ENCODE peak calls at places on chromosomes 5 and 9, in five cellular contexts. F is neural crest cell, V is ELR, R is HEK293T, M is HCT116. K is an unnamed sample.

GRCh38 chr9:69936427-69936826 is 107.2 kb upstream of the MAMDC2 start:
- DNase-seq in V (peak; percentile 78), F (no peak), R (no peak), M (no peak), K (no peak)

GRCh38 chr5:125286266-125286665 is 539.8 kb upstream of the ZNF608 start:
- DNase-seq in M (no peak), V (no peak), R (no peak), F (no peak), K (no peak)

GRCh38 chr9:90858505-90858904 is 56.9 kb downstream of the SYK start:
- DNase-seq in M (no peak), V (no peak), R (no peak), F (no peak), K (no peak)

GRCh38 chr5:1735320-1735970 is 64.2 kb downstream of the MRPL36 start:
- DNase-seq in V (no peak), F (no peak), R (no peak), M (no peak), K (no peak)

GRCh38 chr5:159412284-159413046 is 82.2 kb upstream of the IL12B start:
- DNase-seq in F (no peak), V (no peak), M (no peak), R (no peak), K (no peak)

GRCh38 chr5:33588654-33589372 is 148.0 kb downstream of the TARS1 start:
- DNase-seq in R (peak; percentile 40), V (peak; percentile 33), M (peak; percentile 47), F (peak; percentile 47), K (no peak)

GRCh38 chr5:101292199-101292598 is 389.1 kb upstream of the ST8SIA4 start:
- DNase-seq in V (no peak), F (no peak), M (no peak), R (no peak), K (no peak)

GRCh38 chr5:112757468-112758208 is 20.0 kb downstream of the APC start:
- DNase-seq in V (peak; percentile 78), F (no peak), M (peak; percentile 48), R (peak; percentile 46), K (no peak)

GRCh38 chr5:150609843-150610584 is 30.4 kb upstream of the SYNPO start:
- DNase-seq in M (no peak), F (no peak), R (no peak), V (no peak), K (no peak)

GRCh38 chr5:122701640-122702523 is 73.0 kb upstream of the SNX2 start:
- DNase-seq in V (no peak), R (no peak), F (no peak), M (no peak), K (no peak)

GRCh38 chr9:128470560-128470959 is 14.8 kb downstream of the ODF2 start:
- DNase-seq in M (no peak), F (no peak), R (no peak), V (no peak), K (no peak)